ENCODE peak calls at places on chromosomes 5 and 9, in six cellular contexts. R is NCI-H524, C is glutamatergic neuron, K is hypothalamus, D is mesenteric fat pad, Y is GM04503. O is an unnamed sample.

GRCh38 chr5:33997331-33997983 is 10.4 kb downstream of the AMACR start:
- DNase-seq in R (peak), C (no peak), K (peak), D (no peak), Y (peak), O (peak)

GRCh38 chr9:21931428-21931827 is 62.8 kb downstream of the CDKN2A start:
- DNase-seq in R (no peak), C (no peak), K (no peak), D (no peak), Y (no peak), O (no peak)

GRCh38 chr9:128341435-128341849 is 1.1 kb downstream of the SLC27A4 start:
- DNase-seq in R (peak), C (peak), K (peak), D (no peak), Y (peak), O (peak)

GRCh38 chr5:41925555-41925946 is 470 bp downstream of the FBXO4 start:
- DNase-seq in R (peak), C (no peak), K (peak), D (peak), Y (peak), O (peak)

GRCh38 chr5:172179032-172179989 is 8.7 kb downstream of the STK10 start:
- DNase-seq in R (no peak), C (no peak), K (peak), D (no peak), Y (no peak), O (no peak)

GRCh38 chr9:35618325-35618727 is at the start of gene CD72:
- DNase-seq in R (no peak), C (no peak), K (no peak), D (no peak), Y (no peak), O (no peak)

GRCh38 chr5:161546463-161547301 is at the start of gene GABRB2:
- DNase-seq in R (peak), C (peak), K (peak), D (no peak), Y (no peak), O (peak)

GRCh38 chr5:154630410-154630809 is 124.8 kb upstream of the LARP1 start:
- DNase-seq in R (no peak), C (no peak), K (no peak), D (no peak), Y (no peak), O (no peak)

GRCh38 chr9:25935188-25935587 is 256.9 kb upstream of the TUSC1 start:
- DNase-seq in R (no peak), C (no peak), K (no peak), D (no peak), Y (no peak), O (no peak)

GRCh38 chr5:23820764-23821471 is 313.5 kb downstream of the PRDM9 start:
- DNase-seq in R (no peak), C (no peak), K (no peak), D (no peak), Y (no peak), O (no peak)

GRCh38 chr5:142686210-142686734 is 382 bp upstream of the FGF1 start:
- DNase-seq in R (no peak), C (no peak), K (peak), D (no peak), Y (no peak), O (no peak)

GRCh38 chr5:121805931-121806330 is 45.8 kb upstream of the FTMT start:
- DNase-seq in R (no peak), C (no peak), K (no peak), D (no peak), Y (peak), O (no peak)

GRCh38 chr9:18263367-18263766 is 210.6 kb upstream of the ADAMTSL1 start:
- DNase-seq in R (no peak), C (no peak), K (no peak), D (no peak), Y (no peak), O (no peak)

GRCh38 chr5:64497390-64497789 is 8.4 kb upstream of the RGS7BP start:
- DNase-seq in R (no peak), C (no peak), K (no peak), D (no peak), Y (peak), O (no peak)

GRCh38 chr5:67297376-67297775 is 100.8 kb upstream of the CD180 start:
- DNase-seq in R (no peak), C (no peak), K (no peak), D (no peak), Y (no peak), O (no peak)

GRCh38 chr9:72145093-72145492 is 4.1 kb upstream of the GDA start:
- DNase-seq in R (no peak), C (no peak), K (no peak), D (no peak), Y (no peak), O (no peak)

GRCh38 chr5:53366245-53366644 is 114.2 kb upstream of the FST start:
- DNase-seq in R (no peak), C (no peak), K (no peak), D (no peak), Y (no peak), O (no peak)

GRCh38 chr9:3760031-3760430 is 234.2 kb upstream of the RFX3 start:
- DNase-seq in R (no peak), C (no peak), K (no peak), D (no peak), Y (no peak), O (no peak)

GRCh38 chr5:128631771-128632170 is 93.7 kb upstream of the FBN2 start:
- DNase-seq in R (no peak), C (no peak), K (no peak), D (no peak), Y (no peak), O (no peak)

GRCh38 chr9:2228132-2228531 is 213.0 kb downstream of the SMARCA2 start:
- DNase-seq in R (peak), C (peak), K (no peak), D (no peak), Y (no peak), O (no peak)

GRCh38 chr9:98897745-98898144 is 46.0 kb upstream of the COL15A1 start:
- DNase-seq in R (no peak), C (no peak), K (no peak), D (no peak), Y (no peak), O (no peak)

GRCh38 chr5:73321757-73322452 is 126.7 kb downstream of the FOXD1 start:
- DNase-seq in R (no peak), C (no peak), K (no peak), D (no peak), Y (peak), O (no peak)